ENCODE peak calls at places on chromosomes 6 and 20, in nine cellular contexts. H is coronary artery, X is AG09309, O is adrenal gland, B is H1, N is foreskin keratinocyte, L is uterus, F is Peyer's patch, K is fibroblast of pulmonary artery. D is an unnamed sample.

GRCh38 chr20:6055161-6055783 is 1.4 kb upstream of the LRRN4 start:
- DNase-seq in H (no peak), X (no peak), O (no peak), B (no peak), N (no peak), L (no peak), F (no peak), K (no peak), D (no peak)

GRCh38 chr20:45306431-45306982 is at the start of gene RBPJL:
- DNase-seq in H (no peak), X (no peak), O (no peak), B (peak), N (no peak), L (no peak), F (no peak), K (no peak), D (peak)

GRCh38 chr20:20210943-20211273 is 157.0 kb upstream of the INSM1 start:
- DNase-seq in H (no peak), X (no peak), O (no peak), B (no peak), N (no peak), L (no peak), F (no peak), K (no peak), D (no peak)

GRCh38 chr6:24689964-24690363 is 23.1 kb downstream of the ACOT13 start:
- DNase-seq in H (no peak), X (no peak), O (no peak), B (no peak), N (no peak), L (no peak), F (no peak), K (no peak), D (no peak)

GRCh38 chr20:63953764-63954429 is 2.3 kb downstream of the UCKL1 start:
- DNase-seq in H (no peak), X (no peak), O (no peak), B (no peak), N (no peak), L (no peak), F (no peak), K (no peak), D (no peak)

GRCh38 chr6:76481101-76481500 is 408.6 kb upstream of the IMPG1 start:
- DNase-seq in H (no peak), X (no peak), O (no peak), B (no peak), N (no peak), L (no peak), F (no peak), K (no peak), D (no peak)

GRCh38 chr6:163579111-163579879 is 164.8 kb downstream of the QKI start:
- DNase-seq in H (no peak), X (no peak), O (no peak), B (no peak), N (no peak), L (no peak), F (no peak), K (no peak), D (no peak)

GRCh38 chr6:127813682-127814027 is 87.2 kb downstream of the THEMIS start:
- DNase-seq in H (no peak), X (no peak), O (no peak), B (no peak), N (no peak), L (no peak), F (no peak), K (no peak), D (no peak)

GRCh38 chr6:56730663-56731529 is 88.2 kb upstream of the DST start:
- DNase-seq in H (no peak), X (peak), O (peak), B (no peak), N (no peak), L (no peak), F (no peak), K (peak), D (no peak)

GRCh38 chr6:137717074-137718073 is 149.7 kb upstream of the TNFAIP3 start:
- DNase-seq in H (no peak), X (no peak), O (no peak), B (no peak), N (peak), L (no peak), F (no peak), K (no peak), D (no peak)

GRCh38 chr6:53920881-53921280 is 126.1 kb downstream of the LRRC1 start:
- DNase-seq in H (no peak), X (no peak), O (no peak), B (no peak), N (no peak), L (no peak), F (no peak), K (no peak), D (no peak)

GRCh38 chr6:79269877-79270276 is 35.4 kb upstream of the HMGN3 start:
- DNase-seq in H (no peak), X (peak), O (no peak), B (no peak), N (peak), L (no peak), F (no peak), K (peak), D (no peak)

GRCh38 chr6:143441680-143442359 is 8.7 kb downstream of the ADAT2 start:
- DNase-seq in H (no peak), X (peak), O (no peak), B (no peak), N (no peak), L (no peak), F (no peak), K (no peak), D (no peak)

GRCh38 chr20:19260412-19261090 is 48.1 kb downstream of the SLC24A3 start:
- DNase-seq in H (peak), X (peak), O (no peak), B (no peak), N (no peak), L (no peak), F (no peak), K (no peak), D (no peak)

GRCh38 chr6:144219056-144219685 is 66.0 kb upstream of the UTRN start:
- DNase-seq in H (no peak), X (peak), O (no peak), B (no peak), N (no peak), L (no peak), F (no peak), K (peak), D (no peak)

GRCh38 chr6:155710704-155711103 is 255.1 kb upstream of the NOX3 start:
- DNase-seq in H (no peak), X (no peak), O (no peak), B (no peak), N (no peak), L (no peak), F (no peak), K (no peak), D (no peak)

GRCh38 chr6:14454467-14454763 is 336.8 kb downstream of the CD83 start:
- DNase-seq in H (no peak), X (no peak), O (no peak), B (no peak), N (no peak), L (no peak), F (peak), K (no peak), D (no peak)

GRCh38 chr6:162364488-162364887 is 363.1 kb downstream of the PRKN start:
- DNase-seq in H (no peak), X (no peak), O (no peak), B (no peak), N (no peak), L (no peak), F (no peak), K (no peak), D (no peak)

GRCh38 chr6:13431059-13431656 is 56.2 kb downstream of the GFOD1 start:
- DNase-seq in H (peak), X (no peak), O (no peak), B (no peak), N (no peak), L (no peak), F (no peak), K (no peak), D (no peak)

GRCh38 chr6:13429406-13429753 is 58.0 kb downstream of the GFOD1 start:
- DNase-seq in H (peak), X (no peak), O (no peak), B (no peak), N (no peak), L (no peak), F (no peak), K (no peak), D (no peak)

GRCh38 chr6:13427346-13427745 is 60.1 kb downstream of the GFOD1 start:
- DNase-seq in H (peak), X (no peak), O (no peak), B (no peak), N (no peak), L (no peak), F (no peak), K (no peak), D (no peak)

GRCh38 chr6:13427838-13428527 is 59.4 kb downstream of the GFOD1 start:
- DNase-seq in H (peak), X (no peak), O (no peak), B (no peak), N (no peak), L (no peak), F (no peak), K (no peak), D (peak)

GRCh38 chr6:13428528-13429405 is 58.6 kb downstream of the GFOD1 start:
- DNase-seq in H (peak), X (no peak), O (no peak), B (no peak), N (no peak), L (no peak), F (no peak), K (no peak), D (peak)
- TF ChIP-seq CTCF in H (no peak), X (no peak), O (no peak), B (peak), N (peak), L (no peak), F (no peak), K (no peak), D (no peak)

GRCh38 chr6:135183532-135184440 is 2.7 kb downstream of the MYB start:
- DNase-seq in H (no peak), X (no peak), O (peak), B (peak), N (no peak), L (peak), F (peak), K (peak), D (peak)
- TF ChIP-seq CTCF in H (peak), X (peak), O (no peak), B (peak), N (peak), L (peak), F (peak), K (peak), D (no peak)

GRCh38 chr6:18308070-18308735 is 43.9 kb upstream of the DEK start:
- DNase-seq in H (no peak), X (peak), O (no peak), B (no peak), N (no peak), L (no peak), F (no peak), K (peak), D (no peak)

GRCh38 chr6:18307006-18307405 is 42.7 kb upstream of the DEK start:
- DNase-seq in H (no peak), X (peak), O (no peak), B (no peak), N (peak), L (no peak), F (no peak), K (peak), D (no peak)

GRCh38 chr6:18302561-18303439 is 38.5 kb upstream of the DEK start:
- DNase-seq in H (no peak), X (no peak), O (no peak), B (no peak), N (no peak), L (no peak), F (no peak), K (peak), D (no peak)
- TF ChIP-seq CTCF in H (no peak), X (no peak), O (no peak), B (peak), N (peak), L (no peak), F (no peak), K (peak), D (no peak)

GRCh38 chr20:57508381-57508780 is 16.6 kb downstream of the CTCFL start:
- DNase-seq in H (no peak), X (no peak), O (no peak), B (no peak), N (no peak), L (no peak), F (no peak), K (no peak), D (no peak)

GRCh38 chr20:57507477-57507876 is 17.5 kb downstream of the CTCFL start:
- DNase-seq in H (no peak), X (no peak), O (peak), B (no peak), N (no peak), L (no peak), F (no peak), K (no peak), D (no peak)

GRCh38 chr20:57512432-57512831 is 12.5 kb downstream of the CTCFL start:
- DNase-seq in H (no peak), X (no peak), O (no peak), B (no peak), N (no peak), L (no peak), F (no peak), K (no peak), D (no peak)

GRCh38 chr20:57508831-57509230 is 16.1 kb downstream of the CTCFL start:
- DNase-seq in H (no peak), X (no peak), O (no peak), B (no peak), N (no peak), L (no peak), F (no peak), K (no peak), D (no peak)

GRCh38 chr20:57509665-57510237 is 15.2 kb downstream of the CTCFL start:
- DNase-seq in H (peak), X (no peak), O (no peak), B (no peak), N (no peak), L (no peak), F (no peak), K (peak), D (no peak)
- TF ChIP-seq CTCF in H (no peak), X (peak), O (no peak), B (peak), N (peak), L (no peak), F (no peak), K (peak), D (no peak)

GRCh38 chr6:38871745-38872568 is 156.8 kb downstream of the DNAH8 start:
- DNase-seq in H (no peak), X (peak), O (peak), B (peak), N (peak), L (no peak), F (peak), K (peak), D (no peak)
- TF ChIP-seq CTCF in H (peak), X (peak), O (peak), B (peak), N (peak), L (peak), F (peak), K (peak), D (peak)

DNA sequence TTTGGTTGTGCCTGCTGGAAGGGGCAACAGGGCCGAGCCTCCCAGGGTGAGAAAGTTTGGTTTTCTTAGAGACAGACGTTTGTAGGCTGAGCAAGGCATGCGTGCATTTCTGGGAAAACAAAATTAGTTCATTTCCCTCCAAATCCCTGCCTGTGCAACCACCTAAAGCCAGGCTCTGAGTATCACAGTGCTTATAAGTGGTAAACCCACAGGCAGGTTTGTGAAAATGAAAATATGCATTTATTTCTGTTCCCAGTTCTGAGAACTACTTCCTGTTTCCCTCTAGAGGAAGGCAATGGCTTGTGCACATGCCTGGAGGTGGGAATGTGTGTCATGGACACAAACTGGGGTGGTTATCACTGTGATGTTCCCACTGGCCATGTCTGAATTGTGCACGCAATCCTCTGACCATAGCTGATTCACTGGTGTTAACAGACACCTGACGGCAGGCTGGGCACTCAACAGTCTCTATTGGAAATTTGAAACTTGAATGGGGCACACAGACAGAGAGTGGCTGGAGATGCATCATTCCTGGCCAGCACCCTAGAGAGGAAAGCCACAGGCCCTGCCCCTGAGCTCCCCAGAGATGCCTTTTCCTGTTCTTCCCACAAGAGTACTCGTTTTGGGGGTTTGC is 26.3 kb downstream of the FAM110A start:
- DNase-seq in H (no peak), X (no peak), O (no peak), B (no peak), N (no peak), L (no peak), F (no peak), K (no peak), D (no peak)
- TF ChIP-seq CTCF in H (no peak), X (peak), O (no peak), B (no peak), N (no peak), L (no peak), F (no peak), K (peak), D (no peak)

GRCh38 chr6:16436550-16436949 is 198.2 kb downstream of the GMPR start:
- DNase-seq in H (no peak), X (no peak), O (no peak), B (no peak), N (no peak), L (no peak), F (no peak), K (no peak), D (no peak)
- TF ChIP-seq CTCF in H (no peak), X (no peak), O (no peak), B (no peak), N (no peak), L (no peak), F (no peak), K (no peak), D (no peak)

DNA sequence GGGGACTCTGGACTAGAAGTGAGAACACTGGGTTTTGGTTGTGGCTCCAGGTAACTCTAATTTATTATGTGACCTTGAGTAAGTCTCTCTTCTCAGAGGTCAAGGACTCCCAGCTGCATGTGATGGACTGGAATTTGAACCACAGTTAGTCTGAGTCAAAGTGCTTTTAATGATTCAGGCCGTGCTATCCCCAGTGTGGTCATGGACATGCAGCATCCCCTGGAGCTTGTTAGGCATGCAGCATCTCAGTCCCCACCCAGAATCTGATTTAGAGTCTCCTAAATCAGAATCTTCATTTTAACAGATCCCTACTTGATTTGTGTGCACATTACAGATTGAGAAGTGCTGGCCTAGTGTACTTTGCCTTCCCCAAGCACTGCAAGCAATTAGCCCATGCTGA is 74.2 kb downstream of the TOX2 start:
- DNase-seq in H (no peak), X (peak), O (no peak), B (no peak), N (no peak), L (no peak), F (no peak), K (no peak), D (no peak)
- TF ChIP-seq CTCF in H (no peak), X (peak), O (no peak), B (no peak), N (peak), L (no peak), F (no peak), K (no peak), D (no peak)

DNA sequence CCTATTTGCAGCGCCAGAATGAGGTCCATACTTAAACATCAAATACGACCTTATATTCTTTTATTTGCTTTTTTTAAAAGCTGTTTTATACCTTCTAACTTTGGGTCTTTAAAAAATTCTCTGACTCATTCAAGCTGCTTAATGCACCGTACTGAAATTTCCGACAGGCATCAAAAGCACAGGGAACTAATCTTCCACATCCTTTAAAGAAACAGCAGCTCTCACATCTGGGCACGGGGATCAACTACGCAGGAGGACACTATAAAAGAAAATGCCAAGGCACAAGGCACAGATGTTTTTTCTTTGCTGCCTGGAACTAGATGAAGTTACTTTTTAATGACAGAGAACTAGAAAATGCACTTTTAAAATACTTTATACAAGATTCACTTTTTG is 112.4 kb upstream of the ARG1 start:
- DNase-seq in H (no peak), X (no peak), O (no peak), B (no peak), N (no peak), L (no peak), F (no peak), K (no peak), D (no peak)
- TF ChIP-seq CTCF in H (no peak), X (no peak), O (no peak), B (no peak), N (no peak), L (no peak), F (no peak), K (no peak), D (no peak)

GRCh38 chr6:114733596-114733995 is 390.8 kb upstream of the HS3ST5 start:
- DNase-seq in H (no peak), X (no peak), O (no peak), B (no peak), N (no peak), L (no peak), F (no peak), K (no peak), D (no peak)

GRCh38 chr6:114739656-114740055 is 396.8 kb upstream of the HS3ST5 start:
- DNase-seq in H (no peak), X (no peak), O (no peak), B (no peak), N (no peak), L (no peak), F (no peak), K (no peak), D (no peak)

GRCh38 chr6:114740547-114740946 is 397.7 kb upstream of the HS3ST5 start:
- DNase-seq in H (no peak), X (no peak), O (no peak), B (no peak), N (no peak), L (no peak), F (no peak), K (no peak), D (no peak)

DNA sequence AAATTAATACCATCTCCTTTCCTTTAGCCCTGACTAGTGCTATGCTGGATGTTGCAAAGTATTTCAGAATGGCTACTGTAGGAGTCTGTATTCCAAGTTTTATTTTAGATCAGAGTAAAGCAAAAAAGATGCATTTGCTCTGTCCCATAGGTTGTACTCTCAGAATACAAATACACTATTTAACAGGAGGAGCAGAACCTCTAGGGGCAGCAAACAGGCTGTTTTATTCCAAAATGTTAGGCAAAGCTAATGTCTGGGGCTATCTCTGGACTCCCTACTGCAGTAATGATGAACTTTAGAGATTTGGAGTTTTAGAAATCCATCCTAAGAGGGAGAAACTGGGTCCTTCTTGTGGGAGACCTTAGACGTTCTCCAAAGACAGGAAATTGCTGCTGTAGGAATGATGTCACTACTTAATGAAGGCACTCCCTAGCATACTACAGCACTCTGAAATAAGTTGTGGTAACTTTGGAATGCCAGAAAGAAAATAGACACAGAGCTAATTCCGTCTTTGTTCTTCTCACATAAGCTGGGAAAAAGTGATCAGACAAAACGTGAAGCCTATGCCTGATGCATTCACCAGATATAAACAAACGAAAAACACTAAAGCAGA is 392.4 kb upstream of the HS3ST5 start:
- DNase-seq in H (no peak), X (no peak), O (no peak), B (no peak), N (no peak), L (no peak), F (no peak), K (no peak), D (no peak)
- TF ChIP-seq CTCF in H (no peak), X (peak), O (no peak), B (no peak), N (no peak), L (no peak), F (no peak), K (no peak), D (no peak)

D was measured in activated B cell treated with CpG ODN at 0.5 μM for 24 hours.